ENCODE peak calls at places on chromosomes 2 and 18, in four cellular contexts. Q, L, E and O are unnamed samples.

GRCh38 chr2:135913726-135914365 is 37.6 kb upstream of the MCM6 start:
- DNase-seq in Q (no peak), E (peak), L (no peak), O (no peak)

GRCh38 chr2:27683390-27684071 is 19.8 kb downstream of the SLC4A1AP start:
- DNase-seq in Q (peak), L (peak), E (peak), O (peak)

GRCh38 chr18:58776084-58776483 is 88.6 kb upstream of the ZNF532 start:
- DNase-seq in E (no peak), Q (no peak), L (no peak), O (no peak)

GRCh38 chr2:149329470-149330126 is 789 bp upstream of the LYPD6 start:
- DNase-seq in E (peak), L (no peak), Q (peak), O (no peak)

GRCh38 chr2:233882353-233882752 is 14.2 kb upstream of the MSL3B start:
- DNase-seq in E (no peak), L (no peak), Q (no peak), O (no peak)

GRCh38 chr2:237943395-237944094 is 23.3 kb upstream of the UBE2F start:
- DNase-seq in L (no peak), Q (no peak), E (no peak), O (no peak)

GRCh38 chr2:25714740-25715139 is 41.4 kb upstream of the DTNB start:
- DNase-seq in E (no peak), Q (no peak), L (no peak), O (no peak)

GRCh38 chr18:42340423-42341009 is 385.5 kb downstream of the PIK3C3 start:
- DNase-seq in E (no peak), Q (no peak), L (no peak), O (no peak)

GRCh38 chr2:83817511-83817910 is 641.6 kb downstream of the SUCLG1 start:
- DNase-seq in L (no peak), E (no peak), Q (no peak), O (no peak)

GRCh38 chr2:222745836-222746559 is 74.5 kb downstream of the MOGAT1 start:
- DNase-seq in Q (no peak), L (no peak), E (no peak), O (no peak)

GRCh38 chr2:164735309-164735919 is 106.2 kb downstream of the COBLL1 start:
- DNase-seq in Q (no peak), E (no peak), L (no peak), O (no peak)

GRCh38 chr2:23420091-23420839 is 35.3 kb downstream of the KLHL29 start:
- DNase-seq in E (no peak), Q (no peak), L (no peak), O (no peak)

GRCh38 chr2:27977623-27978312 is 87.2 kb downstream of the BABAM2 start:
- DNase-seq in Q (peak), E (no peak), L (peak), O (no peak)

GRCh38 chr2:177516786-177517544 is 124.4 kb downstream of the AGPS start:
- DNase-seq in L (no peak), Q (no peak), E (no peak), O (no peak)

GRCh38 chr2:48049371-48049770 is 143.1 kb upstream of the FBXO11 start:
- DNase-seq in E (no peak), L (no peak), Q (no peak), O (no peak)

GRCh38 chr2:152097291-152098032 is 1.4 kb downstream of the CACNB4 start:
- DNase-seq in Q (no peak), L (no peak), E (no peak), O (no peak)

GRCh38 chr2:157441072-157441454 is 2.8 kb downstream of the CYTIP start:
- DNase-seq in Q (no peak), L (no peak), E (no peak), O (peak)

GRCh38 chr2:72085513-72085912 is 62.1 kb downstream of the CYP26B1 start:
- DNase-seq in L (no peak), E (no peak), Q (no peak), O (no peak)

GRCh38 chr18:54828986-54829385 is 709 bp downstream of the RAB27B start:
- DNase-seq in E (no peak), Q (no peak), L (no peak), O (no peak)

GRCh38 chr18:79555885-79556284 is 123.7 kb upstream of the CTDP1 start:
- DNase-seq in E (no peak), Q (no peak), L (no peak), O (no peak)

GRCh38 chr2:217331577-217332139 is 471.8 kb upstream of the TNP1 start:
- DNase-seq in L (peak), Q (no peak), E (no peak), O (no peak)

GRCh38 chr2:96907405-96908041 is 37.6 kb upstream of the SEMA4C start:
- DNase-seq in Q (peak), L (no peak), E (peak), O (no peak)

GRCh38 chr18:63422862-63423304 is 607 bp upstream of the VPS4B start:
- DNase-seq in E (no peak), L (no peak), Q (no peak), O (no peak)
- TF ChIP-seq CTCF in E (no peak), L (no peak), Q (no peak), O (no peak)

GRCh38 chr2:67625178-67625577 is 228.0 kb downstream of the ETAA1 start:
- DNase-seq in Q (no peak), E (no peak), L (no peak), O (no peak)
- H3K27ac ChIP-seq in Q (no peak), E (no peak), L (no peak), O (no peak)

GRCh38 chr18:57771183-57771582 is 31.9 kb downstream of the ATP8B1 start:
- DNase-seq in E (no peak), L (no peak), Q (no peak), O (no peak)

GRCh38 chr18:57768557-57769326 is 34.4 kb downstream of the ATP8B1 start:
- DNase-seq in E (no peak), L (no peak), Q (peak), O (no peak)

GRCh38 chr18:57767259-57768050 is 35.7 kb downstream of the ATP8B1 start:
- DNase-seq in E (no peak), Q (peak), L (no peak), O (no peak)

GRCh38 chr18:57772387-57772799 is 30.7 kb downstream of the ATP8B1 start:
- DNase-seq in E (no peak), L (no peak), Q (peak), O (no peak)

GRCh38 chr18:57771626-57772025 is 31.5 kb downstream of the ATP8B1 start:
- DNase-seq in L (no peak), Q (no peak), E (no peak), O (no peak)
- H3K4me3 ChIP-seq in L (no peak), Q (no peak), E (no peak), O (no peak)

GRCh38 chr2:229401126-229401865 is 130.2 kb upstream of the PID1 start:
- DNase-seq in Q (no peak), E (no peak), L (no peak), O (no peak)
- TF ChIP-seq CTCF in Q (no peak), E (no peak), L (no peak), O (no peak)

DNA sequence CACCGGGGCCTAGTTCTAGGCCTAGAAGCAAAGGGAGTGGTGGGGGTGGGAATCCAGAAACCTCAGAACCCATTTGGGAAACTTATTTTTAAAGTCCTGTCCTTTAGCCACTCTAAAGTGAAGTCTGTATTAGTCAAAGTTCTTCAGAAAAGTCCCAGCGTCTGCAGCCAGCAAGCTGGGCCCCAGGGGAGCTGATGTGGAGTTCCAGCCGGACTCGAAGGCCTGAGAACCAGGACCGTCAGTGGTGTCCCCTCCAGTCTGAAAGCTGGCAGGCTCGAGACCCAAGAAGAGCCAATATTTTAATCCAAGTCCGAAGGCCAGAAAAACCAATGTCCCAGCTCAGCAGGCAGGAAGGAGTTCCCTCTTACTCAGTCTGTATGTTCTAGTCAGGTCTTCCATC is 32.4 kb downstream of the ID2 start:
- DNase-seq in L (no peak), E (no peak), Q (no peak), O (no peak)
- H3K27ac ChIP-seq in L (no peak), E (no peak), Q (no peak), O (no peak)